ENCODE peak calls at places on chromosomes 3 and 15, in five cellular contexts. N is putamen, H is SW480, F is T-helper 1 cell, P is SHP77. E is an unnamed sample.

GRCh38 chr15:77027697-77028450 is 32.9 kb downstream of the PSTPIP1 start:
- DNase-seq in N (no peak), H (no peak), F (no peak), P (no peak), E (peak)

GRCh38 chr3:111484666-111485065 is 57.3 kb upstream of the CD96 start:
- DNase-seq in N (no peak), H (peak), F (no peak), P (no peak), E (no peak)

GRCh38 chr15:61997786-61998185 is 62.5 kb downstream of the VPS13C start:
- DNase-seq in N (no peak), H (no peak), F (no peak), P (no peak), E (no peak)

GRCh38 chr3:60555704-60556340 is 695.4 kb downstream of the FHIT start:
- DNase-seq in N (no peak), H (no peak), F (no peak), P (no peak), E (peak)

GRCh38 chr3:129567176-129567705 is 24.3 kb downstream of the H1-8 start:
- DNase-seq in N (no peak), H (no peak), F (no peak), P (no peak), E (no peak)

GRCh38 chr3:108088697-108089096 is 2.1 kb downstream of the CD47 start:
- DNase-seq in N (no peak), H (peak), F (peak), P (no peak), E (no peak)

GRCh38 chr3:56629044-56629443 is 54.0 kb downstream of the TASOR start:
- DNase-seq in N (no peak), H (no peak), F (no peak), P (no peak), E (no peak)

GRCh38 chr15:88342666-88343065 is 86.1 kb upstream of the NTRK3 start:
- DNase-seq in N (no peak), H (no peak), F (no peak), P (no peak), E (no peak)

GRCh38 chr15:73954188-73955145 is 28.2 kb downstream of the LOXL1 start:
- DNase-seq in N (no peak), H (no peak), F (no peak), P (no peak), E (no peak)

GRCh38 chr3:160003520-160004128 is 15.0 kb downstream of the IL12A start:
- DNase-seq in N (peak), H (peak), F (no peak), P (peak), E (peak)

GRCh38 chr3:8665407-8665896 is 20.9 kb upstream of the SSUH2 start:
- DNase-seq in N (no peak), H (no peak), F (no peak), P (no peak), E (no peak)

GRCh38 chr15:79078003-79078402 is 12.6 kb downstream of the RASGRF1 start:
- DNase-seq in N (no peak), H (no peak), F (no peak), P (no peak), E (no peak)

GRCh38 chr15:91271565-91272153 is 171.6 kb downstream of the SV2B start:
- DNase-seq in N (peak), H (peak), F (peak), P (peak), E (peak)

GRCh38 chr3:37249294-37249693 is 74.9 kb upstream of the LRRFIP2 start:
- DNase-seq in N (no peak), H (no peak), F (no peak), P (no peak), E (no peak)

GRCh38 chr15:94293411-94294402 is 62.3 kb downstream of the MCTP2 start:
- DNase-seq in N (no peak), H (no peak), F (no peak), P (no peak), E (no peak)

GRCh38 chr3:177089120-177089519 is 108.2 kb downstream of the TBL1XR1 start:
- DNase-seq in N (no peak), H (no peak), F (no peak), P (no peak), E (peak)

GRCh38 chr3:5187152-5187919 is at the start of gene EDEM1:
- DNase-seq in N (peak), H (peak), F (peak), P (peak), E (peak)

GRCh38 chr15:100596792-100597191 is 5.2 kb downstream of the LINS1 start:
- DNase-seq in N (no peak), H (peak), F (peak), P (no peak), E (no peak)

GRCh38 chr3:170054204-170054603 is 16.4 kb downstream of the GPR160 start:
- DNase-seq in N (no peak), H (peak), F (no peak), P (no peak), E (no peak)

GRCh38 chr3:159130108-159130507 is 328.3 kb downstream of the MFSD1 start:
- DNase-seq in N (no peak), H (no peak), F (no peak), P (no peak), E (no peak)

GRCh38 chr3:152857082-152857481 is 22.2 kb downstream of the P2RY1 start:
- DNase-seq in N (no peak), H (no peak), F (no peak), P (no peak), E (no peak)

GRCh38 chr3:129256270-129256669 is 6.9 kb downstream of the COPG1 start:
- DNase-seq in N (no peak), H (no peak), F (no peak), P (no peak), E (no peak)

GRCh38 chr15:45414215-45414885 is 36.0 kb upstream of the GATM start:
- DNase-seq in N (no peak), H (no peak), F (no peak), P (no peak), E (no peak)

GRCh38 chr15:53962646-53963561 is 15.3 kb upstream of the UNC13C start:
- DNase-seq in N (no peak), H (peak), F (no peak), P (peak), E (peak)

GRCh38 chr15:70857547-70858265 is 3.7 kb upstream of the LARP6 start:
- DNase-seq in N (no peak), H (no peak), F (no peak), P (no peak), E (no peak)

GRCh38 chr3:174441588-174442316 is 417.4 kb upstream of the NAALADL2 start:
- DNase-seq in N (peak), H (no peak), F (no peak), P (no peak), E (no peak)

GRCh38 chr15:92527197-92527596 is 128.4 kb downstream of the FAM174B start:
- DNase-seq in N (no peak), H (no peak), F (no peak), P (no peak), E (no peak)

GRCh38 chr15:68335655-68336054 is 58.1 kb downstream of the FEM1B start:
- DNase-seq in N (no peak), H (no peak), F (no peak), P (no peak), E (no peak)

GRCh38 chr3:160876568-160877100 is 120.6 kb downstream of the PPM1L start:
- DNase-seq in N (no peak), H (no peak), F (no peak), P (no peak), E (no peak)

GRCh38 chr3:144235489-144235888 is 263.9 kb downstream of the DIPK2A start:
- DNase-seq in N (no peak), H (no peak), F (no peak), P (no peak), E (no peak)

GRCh38 chr3:197599089-197599765 is 43.5 kb upstream of the BDH1 start:
- DNase-seq in N (peak), H (peak), F (peak), P (no peak), E (peak)

GRCh38 chr3:56620371-56620770 is 62.7 kb downstream of the TASOR start:
- DNase-seq in N (no peak), H (no peak), F (no peak), P (no peak), E (no peak)

GRCh38 chr3:120875989-120876388 is 32.0 kb upstream of the STXBP5L start:
- DNase-seq in N (no peak), H (no peak), F (no peak), P (no peak), E (no peak)

GRCh38 chr3:139627759-139628158 is 50.0 kb downstream of the NMNAT3 start:
- DNase-seq in N (no peak), H (no peak), F (no peak), P (no peak), E (no peak)

GRCh38 chr3:181316481-181316880 is 326.9 kb upstream of the DNAJC19 start:
- DNase-seq in N (no peak), H (peak), F (no peak), P (no peak), E (no peak)

GRCh38 chr3:57683286-57683685 is 9.6 kb downstream of the DENND6A start:
- DNase-seq in N (no peak), H (no peak), F (no peak), P (no peak), E (no peak)

GRCh38 chr3:122343654-122344053 is 18.6 kb downstream of the CSTA start:
- DNase-seq in N (no peak), H (no peak), F (no peak), P (no peak), E (no peak)

GRCh38 chr3:17041009-17041408 is 156.3 kb downstream of the PLCL2 start:
- DNase-seq in N (no peak), H (no peak), F (no peak), P (no peak), E (no peak)

GRCh38 chr15:58923696-58924300 is 9.7 kb downstream of the SLTM start:
- DNase-seq in N (no peak), H (no peak), F (no peak), P (no peak), E (no peak)

E was measured in ELF-1.